ENCODE peak calls at places on chromosomes 1 and 21, in six cellular contexts. One of them, this sample, is unnamed.
A peak's percentile ranks its signal among the peaks of the same experiment; 100 is the strongest.

GRCh38 chr1:65069186-65069585 is 78.8 kb upstream of the AK4 start:
- DNase-seq in choroid plexus epithelial cell: no peak
- DNase-seq in mammary epithelial cell: no peak
- DNase-seq in HL-60: no peak
- DNase-seq in CD8-positive, alpha-beta T cell: no peak
- DNase-seq in fibroblast of lung: no peak
- DNase-seq in this sample: no peak

GRCh38 chr1:58908539-58909161 is 124.8 kb upstream of the JUN start:
- DNase-seq in choroid plexus epithelial cell: peak; percentile 43
- DNase-seq in fibroblast of lung: no peak
- DNase-seq in CD8-positive, alpha-beta T cell: no peak
- DNase-seq in HL-60: no peak
- DNase-seq in mammary epithelial cell: no peak
- DNase-seq in this sample: peak; percentile 23

GRCh38 chr1:45615885-45616284 is 8.0 kb downstream of the CCDC17 start:
- DNase-seq in CD8-positive, alpha-beta T cell: no peak
- DNase-seq in HL-60: no peak
- DNase-seq in fibroblast of lung: no peak
- DNase-seq in choroid plexus epithelial cell: no peak
- DNase-seq in mammary epithelial cell: no peak
- DNase-seq in this sample: no peak

GRCh38 chr1:206864939-206865671 is at the start of gene IL20:
- DNase-seq in fibroblast of lung: peak; percentile 45
- DNase-seq in HL-60: peak; percentile 57
- DNase-seq in choroid plexus epithelial cell: peak; percentile 88
- DNase-seq in mammary epithelial cell: peak; percentile 78
- DNase-seq in CD8-positive, alpha-beta T cell: peak; percentile 72
- DNase-seq in this sample: peak; percentile 87

GRCh38 chr1:218156602-218157001 is 128.5 kb upstream of the RRP15 start:
- DNase-seq in CD8-positive, alpha-beta T cell: no peak
- DNase-seq in HL-60: no peak
- DNase-seq in mammary epithelial cell: no peak
- DNase-seq in fibroblast of lung: no peak
- DNase-seq in choroid plexus epithelial cell: no peak
- DNase-seq in this sample: no peak

GRCh38 chr1:213689260-213689659 is 298.5 kb upstream of the PROX1 start:
- DNase-seq in choroid plexus epithelial cell: no peak
- DNase-seq in HL-60: no peak
- DNase-seq in CD8-positive, alpha-beta T cell: no peak
- DNase-seq in fibroblast of lung: no peak
- DNase-seq in mammary epithelial cell: peak; percentile 11
- DNase-seq in this sample: no peak

GRCh38 chr1:2817784-2818564 is 16.5 kb upstream of the TTC34 start:
- DNase-seq in HL-60: no peak
- DNase-seq in CD8-positive, alpha-beta T cell: no peak
- DNase-seq in choroid plexus epithelial cell: no peak
- DNase-seq in mammary epithelial cell: no peak
- DNase-seq in fibroblast of lung: no peak
- DNase-seq in this sample: no peak

GRCh38 chr1:177847843-177848242 is 122.0 kb downstream of the SEC16B start:
- DNase-seq in fibroblast of lung: peak; percentile 96
- DNase-seq in mammary epithelial cell: peak; percentile 92
- DNase-seq in HL-60: no peak
- DNase-seq in choroid plexus epithelial cell: peak; percentile 65
- DNase-seq in CD8-positive, alpha-beta T cell: no peak
- DNase-seq in this sample: peak; percentile 40

GRCh38 chr1:26029054-26029863 is 7.7 kb downstream of the EXTL1 start:
- DNase-seq in choroid plexus epithelial cell: no peak
- DNase-seq in CD8-positive, alpha-beta T cell: no peak
- DNase-seq in mammary epithelial cell: no peak
- DNase-seq in HL-60: no peak
- DNase-seq in fibroblast of lung: no peak
- DNase-seq in this sample: no peak

GRCh38 chr1:34156739-34157138 is 8.3 kb downstream of the CSMD2 start:
- DNase-seq in choroid plexus epithelial cell: no peak
- DNase-seq in CD8-positive, alpha-beta T cell: no peak
- DNase-seq in fibroblast of lung: no peak
- DNase-seq in HL-60: no peak
- DNase-seq in mammary epithelial cell: no peak
- DNase-seq in this sample: no peak

GRCh38 chr1:23638786-23639241 is 52.8 kb upstream of the RPL11 start:
- DNase-seq in HL-60: no peak
- DNase-seq in choroid plexus epithelial cell: no peak
- DNase-seq in mammary epithelial cell: no peak
- DNase-seq in fibroblast of lung: no peak
- DNase-seq in CD8-positive, alpha-beta T cell: no peak
- DNase-seq in this sample: peak; percentile 30

GRCh38 chr1:58982259-58982998 is 198.6 kb upstream of the JUN start:
- DNase-seq in mammary epithelial cell: no peak
- DNase-seq in fibroblast of lung: no peak
- DNase-seq in HL-60: no peak
- DNase-seq in choroid plexus epithelial cell: peak; percentile 77
- DNase-seq in CD8-positive, alpha-beta T cell: no peak
- DNase-seq in this sample: no peak

GRCh38 chr1:36457691-36458090 is 6.5 kb downstream of the MRPS15 start:
- DNase-seq in CD8-positive, alpha-beta T cell: no peak
- DNase-seq in HL-60: no peak
- DNase-seq in fibroblast of lung: no peak
- DNase-seq in mammary epithelial cell: no peak
- DNase-seq in choroid plexus epithelial cell: peak; percentile 69
- DNase-seq in this sample: no peak

GRCh38 chr1:29838738-29839320 is 602.5 kb downstream of the PTPRU start:
- DNase-seq in mammary epithelial cell: no peak
- DNase-seq in choroid plexus epithelial cell: no peak
- DNase-seq in CD8-positive, alpha-beta T cell: no peak
- DNase-seq in fibroblast of lung: no peak
- DNase-seq in HL-60: no peak
- DNase-seq in this sample: no peak

GRCh38 chr1:18882511-18882910 is 19.8 kb downstream of the ALDH4A1 start:
- DNase-seq in fibroblast of lung: peak; percentile 58
- DNase-seq in mammary epithelial cell: no peak
- DNase-seq in choroid plexus epithelial cell: no peak
- DNase-seq in CD8-positive, alpha-beta T cell: no peak
- DNase-seq in HL-60: no peak
- DNase-seq in this sample: peak; percentile 20

GRCh38 chr1:5745776-5746610 is 246.2 kb downstream of the NPHP4 start:
- DNase-seq in HL-60: peak; percentile 35
- DNase-seq in mammary epithelial cell: peak; percentile 47
- DNase-seq in CD8-positive, alpha-beta T cell: peak; percentile 27
- DNase-seq in fibroblast of lung: peak; percentile 25
- DNase-seq in choroid plexus epithelial cell: peak; percentile 79
- DNase-seq in this sample: peak; percentile 66

GRCh38 chr1:204340137-204340536 is 19.6 kb downstream of the PLEKHA6 start:
- DNase-seq in CD8-positive, alpha-beta T cell: no peak
- DNase-seq in mammary epithelial cell: no peak
- DNase-seq in fibroblast of lung: no peak
- DNase-seq in choroid plexus epithelial cell: no peak
- DNase-seq in HL-60: no peak
- DNase-seq in this sample: no peak

GRCh38 chr1:67795179-67795916 is 37.9 kb downstream of the GNG12 start:
- DNase-seq in fibroblast of lung: no peak
- DNase-seq in HL-60: no peak
- DNase-seq in CD8-positive, alpha-beta T cell: no peak
- DNase-seq in mammary epithelial cell: no peak
- DNase-seq in choroid plexus epithelial cell: no peak
- DNase-seq in this sample: no peak

GRCh38 chr1:198258491-198258890 is 101.7 kb downstream of the NEK7 start:
- DNase-seq in choroid plexus epithelial cell: peak; percentile 78
- DNase-seq in mammary epithelial cell: peak; percentile 76
- DNase-seq in CD8-positive, alpha-beta T cell: no peak
- DNase-seq in fibroblast of lung: peak; percentile 92
- DNase-seq in HL-60: no peak
- DNase-seq in this sample: peak; percentile 70

GRCh38 chr21:31248598-31248997 is 95.5 kb downstream of the TIAM1 start:
- DNase-seq in mammary epithelial cell: peak; percentile 63
- DNase-seq in fibroblast of lung: peak; percentile 68
- DNase-seq in choroid plexus epithelial cell: peak; percentile 70
- DNase-seq in HL-60: no peak
- DNase-seq in CD8-positive, alpha-beta T cell: no peak
- DNase-seq in this sample: peak; percentile 60

GRCh38 chr1:88060112-88060673 is 623.9 kb upstream of the PKN2 start:
- DNase-seq in mammary epithelial cell: peak; percentile 85
- DNase-seq in CD8-positive, alpha-beta T cell: no peak
- DNase-seq in fibroblast of lung: no peak
- DNase-seq in choroid plexus epithelial cell: no peak
- DNase-seq in HL-60: no peak
- DNase-seq in this sample: no peak

GRCh38 chr1:192654607-192655389 is 18.9 kb downstream of the RGS13 start:
- DNase-seq in choroid plexus epithelial cell: peak; percentile 49
- DNase-seq in HL-60: no peak
- DNase-seq in fibroblast of lung: peak; percentile 70
- DNase-seq in mammary epithelial cell: peak; percentile 21
- DNase-seq in CD8-positive, alpha-beta T cell: no peak
- DNase-seq in this sample: peak; percentile 51

GRCh38 chr1:223748773-223749733 is 36.7 kb downstream of the CAPN2 start:
- DNase-seq in choroid plexus epithelial cell: peak; percentile 68
- DNase-seq in mammary epithelial cell: no peak
- DNase-seq in CD8-positive, alpha-beta T cell: peak; percentile 46
- DNase-seq in fibroblast of lung: peak; percentile 46
- DNase-seq in HL-60: peak; percentile 29
- DNase-seq in this sample: peak; percentile 63

GRCh38 chr1:231240883-231241735 is at the start of gene GNPAT:
- DNase-seq in mammary epithelial cell: peak; percentile 83
- DNase-seq in CD8-positive, alpha-beta T cell: peak; percentile 84
- DNase-seq in choroid plexus epithelial cell: peak; percentile 83
- DNase-seq in fibroblast of lung: peak; percentile 80
- DNase-seq in HL-60: peak; percentile 84
- DNase-seq in this sample: peak; percentile 85

GRCh38 chr1:87816646-87817045 is 488.0 kb downstream of the LMO4 start:
- DNase-seq in HL-60: no peak
- DNase-seq in choroid plexus epithelial cell: no peak
- DNase-seq in CD8-positive, alpha-beta T cell: no peak
- DNase-seq in fibroblast of lung: no peak
- DNase-seq in mammary epithelial cell: no peak
- DNase-seq in this sample: no peak

GRCh38 chr21:21230672-21231071 is 232.5 kb downstream of the NCAM2 start:
- DNase-seq in HL-60: no peak
- DNase-seq in mammary epithelial cell: no peak
- DNase-seq in choroid plexus epithelial cell: peak; percentile 54
- DNase-seq in CD8-positive, alpha-beta T cell: no peak
- DNase-seq in fibroblast of lung: peak; percentile 25
- DNase-seq in this sample: peak; percentile 44

GRCh38 chr21:27269646-27270045 is 302.8 kb upstream of the ADAMTS5 start:
- DNase-seq in mammary epithelial cell: peak; percentile 89
- DNase-seq in fibroblast of lung: peak; percentile 89
- DNase-seq in HL-60: peak; percentile 80
- DNase-seq in CD8-positive, alpha-beta T cell: no peak
- DNase-seq in choroid plexus epithelial cell: peak; percentile 95
- DNase-seq in this sample: peak; percentile 90

DNA sequence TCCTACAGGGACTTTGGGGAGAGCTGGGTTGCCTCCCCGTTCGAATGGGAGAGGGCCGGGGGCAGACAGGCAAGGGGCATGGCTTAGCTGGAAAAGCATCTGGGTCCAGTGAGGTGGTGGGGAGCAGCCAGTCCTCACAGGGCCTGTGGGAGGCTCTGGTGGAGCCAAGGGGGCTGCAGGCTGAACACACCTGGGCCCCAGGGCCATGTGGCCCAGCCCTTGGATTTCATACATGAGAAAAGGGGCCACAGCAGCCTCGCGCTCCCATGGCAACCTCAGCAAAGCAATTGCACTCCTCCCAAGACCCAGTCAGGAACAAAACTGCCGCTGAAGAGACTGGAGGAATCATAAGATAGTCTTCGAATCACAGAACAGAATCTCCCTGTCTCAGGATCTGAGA is 24.7 kb downstream of the LRP8 start:
- DNase-seq in fibroblast of lung: no peak
- DNase-seq in mammary epithelial cell: no peak
- DNase-seq in CD8-positive, alpha-beta T cell: no peak
- DNase-seq in choroid plexus epithelial cell: no peak
- DNase-seq in HL-60: no peak
- DNase-seq in this sample: no peak
- H3K4me3 ChIP-seq in fibroblast of lung: no peak overlapping the region
- H3K4me3 ChIP-seq in mammary epithelial cell: no peak overlapping the region
- H3K4me3 ChIP-seq in CD8-positive, alpha-beta T cell: no peak overlapping the region
- H3K4me3 ChIP-seq in choroid plexus epithelial cell: no peak overlapping the region
- H3K4me3 ChIP-seq in HL-60: no peak overlapping the region
- H3K4me3 ChIP-seq in this sample: no peak overlapping the region

GRCh38 chr1:100177295-100178042 is 587 bp downstream of the LRRC39 start:
- DNase-seq in fibroblast of lung: no peak
- DNase-seq in HL-60: no peak
- DNase-seq in choroid plexus epithelial cell: no peak
- DNase-seq in CD8-positive, alpha-beta T cell: no peak
- DNase-seq in mammary epithelial cell: no peak
- DNase-seq in this sample: no peak
- H3K4me3 ChIP-seq in fibroblast of lung: no peak overlapping the region
- H3K4me3 ChIP-seq in HL-60: no peak overlapping the region
- H3K4me3 ChIP-seq in choroid plexus epithelial cell: no peak overlapping the region
- H3K4me3 ChIP-seq in CD8-positive, alpha-beta T cell: no peak overlapping the region
- H3K4me3 ChIP-seq in mammary epithelial cell: no peak overlapping the region
- H3K4me3 ChIP-seq in this sample: no peak overlapping the region

DNA sequence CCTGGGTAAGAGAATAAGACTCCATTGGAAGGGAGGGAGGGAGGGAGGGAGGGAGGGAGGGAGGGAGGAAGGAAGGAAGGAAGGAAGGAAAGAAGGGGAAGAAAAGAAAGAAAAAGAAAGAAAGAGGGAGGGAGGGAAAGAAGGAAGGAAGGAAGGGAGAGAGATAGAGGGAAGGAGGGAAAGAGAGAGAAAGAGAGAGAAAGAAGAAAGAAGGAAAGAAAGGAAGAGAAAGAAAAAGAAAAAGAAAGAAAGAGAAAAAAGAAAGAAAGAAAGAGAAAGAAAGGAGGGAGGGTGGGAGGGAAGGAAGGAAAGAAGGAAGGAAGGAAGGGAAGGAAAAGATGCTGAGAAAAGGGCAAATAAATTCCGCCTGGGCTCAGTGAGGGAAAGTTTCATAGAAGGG is 74.7 kb upstream of the IFNAR2 start:
- DNase-seq in HL-60: no peak
- DNase-seq in fibroblast of lung: no peak
- DNase-seq in CD8-positive, alpha-beta T cell: no peak
- DNase-seq in mammary epithelial cell: no peak
- DNase-seq in choroid plexus epithelial cell: no peak
- DNase-seq in this sample: no peak
- H3K4me3 ChIP-seq in HL-60: no peak overlapping the region
- H3K4me3 ChIP-seq in fibroblast of lung: no peak overlapping the region
- H3K4me3 ChIP-seq in CD8-positive, alpha-beta T cell: no peak overlapping the region
- H3K4me3 ChIP-seq in mammary epithelial cell: no peak overlapping the region
- H3K4me3 ChIP-seq in choroid plexus epithelial cell: no peak overlapping the region
- H3K4me3 ChIP-seq in this sample: no peak overlapping the region

GRCh38 chr21:44848821-44849521 is 24.5 kb downstream of the PTTG1IP start:
- DNase-seq in HL-60: no peak
- DNase-seq in mammary epithelial cell: no peak
- DNase-seq in CD8-positive, alpha-beta T cell: no peak
- DNase-seq in choroid plexus epithelial cell: no peak
- DNase-seq in fibroblast of lung: no peak
- DNase-seq in this sample: no peak

GRCh38 chr21:44845418-44846200 is 27.7 kb upstream of the SUMO3 start:
- DNase-seq in mammary epithelial cell: no peak
- DNase-seq in fibroblast of lung: peak; percentile 53
- DNase-seq in HL-60: peak; percentile 89
- DNase-seq in CD8-positive, alpha-beta T cell: no peak
- DNase-seq in choroid plexus epithelial cell: peak; percentile 72
- DNase-seq in this sample: peak; percentile 64

GRCh38 chr21:44847261-44848056 is 26.0 kb downstream of the PTTG1IP start:
- DNase-seq in HL-60: no peak
- DNase-seq in CD8-positive, alpha-beta T cell: no peak
- DNase-seq in fibroblast of lung: no peak
- DNase-seq in choroid plexus epithelial cell: no peak
- DNase-seq in mammary epithelial cell: no peak
- DNase-seq in this sample: no peak

GRCh38 chr21:44846201-44846484 is 27.3 kb downstream of the PTTG1IP start:
- DNase-seq in mammary epithelial cell: no peak
- DNase-seq in CD8-positive, alpha-beta T cell: no peak
- DNase-seq in fibroblast of lung: no peak
- DNase-seq in choroid plexus epithelial cell: peak; percentile 30
- DNase-seq in HL-60: no peak
- DNase-seq in this sample: no peak

GRCh38 chr21:44846485-44847260 is 26.8 kb downstream of the PTTG1IP start:
- DNase-seq in mammary epithelial cell: no peak
- DNase-seq in CD8-positive, alpha-beta T cell: no peak
- DNase-seq in fibroblast of lung: peak; percentile 64
- DNase-seq in HL-60: peak; percentile 73
- DNase-seq in choroid plexus epithelial cell: no peak
- DNase-seq in this sample: peak; percentile 35
- H3K4me3 ChIP-seq in mammary epithelial cell: no peak overlapping the region
- H3K4me3 ChIP-seq in CD8-positive, alpha-beta T cell: peak overlapping the region; percentile 37
- H3K4me3 ChIP-seq in fibroblast of lung: peak overlapping the region; percentile 56
- H3K4me3 ChIP-seq in HL-60: no peak overlapping the region
- H3K4me3 ChIP-seq in choroid plexus epithelial cell: no peak overlapping the region
- H3K4me3 ChIP-seq in this sample: no peak overlapping the region

This sample was measured in fibroblast of pulmonary artery.